ENCODE peak calls at places on chromosomes 4 and X, in six cellular contexts. C is CD4-positive, alpha-beta T cell; E is upper lobe of left lung; S is heart left ventricle; K is CD8-positive, alpha-beta memory T cell; I is IMR-90. W is an unnamed sample.

GRCh38 chr4:80963051-80963450 is 67.5 kb upstream of the BMP3 start:
- DNase-seq in C (no peak), E (no peak), S (no peak), K (no peak), I (peak), W (no peak)

GRCh38 chr4:43846111-43846587 is 602.5 kb downstream of the KCTD8 start:
- DNase-seq in C (no peak), E (peak), S (peak), K (no peak), I (no peak), W (no peak)

GRCh38 chr4:76987153-76987562 is 37.6 kb downstream of the SEPTIN11 start:
- DNase-seq in C (no peak), E (no peak), S (peak), K (no peak), I (peak), W (no peak)

GRCh38 chr4:25234390-25235367 is 846 bp downstream of the PI4K2B start:
- DNase-seq in C (peak), E (peak), S (peak), K (peak), I (peak), W (peak)

GRCh38 chr4:156999175-156999517 is 27.5 kb upstream of the PDGFC start:
- DNase-seq in C (no peak), E (no peak), S (no peak), K (no peak), I (peak), W (no peak)

GRCh38 chr4:151928112-151928511 is 167.3 kb upstream of the GATB start:
- DNase-seq in C (no peak), E (no peak), S (no peak), K (no peak), I (no peak), W (no peak)

GRCh38 chrX:155857561-155857960 is 23.6 kb upstream of the VAMP7 start:
- DNase-seq in C (no peak), E (no peak), S (no peak), K (no peak), I (no peak), W (no peak)

GRCh38 chr4:1518997-1519700 is 112.9 kb upstream of the NKX1-1 start:
- DNase-seq in C (no peak), E (peak), S (peak), K (no peak), I (no peak), W (no peak)

GRCh38 chr4:14269824-14270223 is 642.3 kb upstream of the BOD1L1 start:
- DNase-seq in C (no peak), E (no peak), S (peak), K (no peak), I (no peak), W (no peak)

GRCh38 chr4:88078592-88078991 is 71.2 kb downstream of the PKD2 start:
- DNase-seq in C (no peak), E (no peak), S (no peak), K (no peak), I (no peak), W (no peak)

GRCh38 chr4:121900132-121900983 is 30.1 kb upstream of the BBS7 start:
- DNase-seq in C (peak), E (no peak), S (peak), K (peak), I (peak), W (no peak)

GRCh38 chr4:141417387-141417786 is 196.7 kb downstream of the ZNF330 start:
- DNase-seq in C (no peak), E (no peak), S (no peak), K (no peak), I (peak), W (no peak)

GRCh38 chr4:113695328-113696169 is 66.0 kb downstream of the CAMK2D start:
- DNase-seq in C (no peak), E (no peak), S (no peak), K (no peak), I (peak), W (no peak)

GRCh38 chrX:49053223-49054072 is 5.4 kb upstream of the CCDC120 start:
- DNase-seq in C (peak), E (peak), S (peak), K (peak), I (peak), W (no peak)

GRCh38 chr4:86592553-86593249 is 1.4 kb upstream of the PTPN13 start:
- DNase-seq in C (no peak), E (no peak), S (no peak), K (no peak), I (peak), W (no peak)

GRCh38 chrX:3576886-3577516 is 136.4 kb downstream of the PRKX start:
- DNase-seq in C (no peak), E (no peak), S (no peak), K (no peak), I (peak), W (no peak)

GRCh38 chr4:182190306-182190705 is 52.9 kb upstream of the TENM3 start:
- DNase-seq in C (no peak), E (no peak), S (no peak), K (no peak), I (no peak), W (no peak)
- H3K27ac ChIP-seq in C (no peak), E (no peak), S (no peak), K (no peak), I (no peak), W (no peak)

GRCh38 chr4:165207431-165208321 is at the start of gene KLHL2:
- DNase-seq in C (peak), E (peak), S (peak), K (peak), I (peak), W (peak)
- H3K27ac ChIP-seq in C (no peak), E (peak), S (peak), K (peak), I (peak), W (peak)

DNA sequence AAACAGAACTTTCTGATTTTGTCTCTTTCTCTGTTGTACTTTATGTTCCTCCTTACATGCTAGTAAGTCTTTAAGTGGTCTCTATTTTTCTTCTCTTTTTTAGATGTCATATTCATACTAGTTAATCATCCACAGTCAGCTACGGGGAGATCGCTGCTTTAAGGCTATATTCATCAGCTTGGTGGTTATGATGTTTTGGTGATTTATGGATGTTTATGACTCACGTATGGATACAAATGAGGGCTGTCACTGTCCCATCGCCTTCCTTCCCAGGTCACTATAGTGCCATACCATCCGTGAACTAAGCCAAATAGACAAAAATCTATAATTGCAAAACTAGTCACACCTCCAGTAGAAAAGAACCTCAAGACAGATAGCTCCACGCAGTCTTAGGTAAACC is 296.8 kb upstream of the AADAT start:
- DNase-seq in C (no peak), E (no peak), S (no peak), K (no peak), I (no peak), W (no peak)
- H3K27ac ChIP-seq in C (no peak), E (no peak), S (no peak), K (no peak), I (no peak), W (no peak)

DNA sequence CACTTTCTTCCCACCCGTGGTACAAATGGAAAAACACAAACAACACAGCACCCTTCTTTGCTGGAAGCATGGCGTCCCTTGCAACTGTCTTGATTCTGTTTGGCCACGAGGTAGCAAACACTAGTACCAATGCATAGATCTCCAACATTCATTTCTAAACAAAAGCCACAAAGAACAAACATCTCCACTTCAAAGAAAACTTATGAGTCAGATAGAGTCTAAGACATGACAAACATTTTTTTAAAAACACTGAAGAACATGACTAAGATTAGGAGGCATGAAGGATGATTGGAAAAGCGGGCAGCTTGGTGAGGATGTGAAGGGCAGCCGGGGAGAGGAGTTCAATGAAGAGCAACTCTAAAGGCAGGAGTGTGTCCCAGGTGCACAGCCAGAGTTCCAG is 197.6 kb upstream of the FAM9B start:
- DNase-seq in C (no peak), E (no peak), S (no peak), K (no peak), I (peak), W (no peak)
- H3K27ac ChIP-seq in C (no peak), E (no peak), S (no peak), K (no peak), I (no peak), W (no peak)

GRCh38 chrX:39716802-39717540 is 380.8 kb downstream of the BCOR start:
- DNase-seq in C (no peak), E (no peak), S (no peak), K (no peak), I (no peak), W (no peak)
- H3K27ac ChIP-seq in C (no peak), E (no peak), S (no peak), K (no peak), I (no peak), W (no peak)

DNA sequence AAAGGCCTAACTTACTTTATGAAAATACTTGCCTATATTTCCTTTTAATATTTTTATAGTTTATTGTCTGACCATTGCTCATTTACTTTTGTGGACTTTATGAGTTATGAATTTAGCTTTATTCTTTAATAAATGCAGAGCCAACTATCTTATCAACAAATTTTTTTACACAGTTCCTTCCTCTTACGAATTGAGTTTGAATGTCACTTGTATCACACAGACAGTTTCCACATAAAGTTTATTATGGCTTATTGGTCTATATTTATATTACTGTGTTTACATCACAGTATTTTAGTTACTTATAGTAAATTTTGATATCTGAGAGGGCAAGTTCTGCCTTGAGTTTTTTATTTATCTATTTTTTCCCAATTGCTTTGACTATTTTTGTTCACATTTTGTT is 450.6 kb downstream of the C4orf33 start:
- DNase-seq in C (no peak), E (no peak), S (no peak), K (no peak), I (no peak), W (no peak)
- H3K27ac ChIP-seq in C (no peak), E (peak), S (peak), K (no peak), I (no peak), W (no peak)